ENCODE peak calls at places on chromosomes 1 and 21, in seven cellular contexts. One of them, this sample, is unnamed.

GRCh38 chr1:34869754-34870153 is 10.2 kb upstream of the SMIM12 start:
- DNase-seq in esophagus muscularis mucosa: no peak
- DNase-seq in sigmoid colon: no peak
- DNase-seq in H1: no peak
- DNase-seq in GM23338: no peak
- DNase-seq in stomach: no peak
- DNase-seq in transverse colon: no peak
- DNase-seq in this sample: no peak

GRCh38 chr1:54135436-54136120 is 17.2 kb downstream of the CDCP2 start:
- DNase-seq in GM23338: no peak
- DNase-seq in H1: no peak
- DNase-seq in stomach: no peak
- DNase-seq in transverse colon: no peak
- DNase-seq in sigmoid colon: no peak
- DNase-seq in esophagus muscularis mucosa: no peak
- DNase-seq in this sample: no peak

GRCh38 chr1:85606414-85606800 is 25.8 kb downstream of the CCN1 start:
- DNase-seq in stomach: no peak
- DNase-seq in esophagus muscularis mucosa: no peak
- DNase-seq in GM23338: no peak
- DNase-seq in transverse colon: no peak
- DNase-seq in sigmoid colon: no peak
- DNase-seq in H1: no peak
- DNase-seq in this sample: peak; percentile 25

GRCh38 chr1:183597656-183598055 is 7.4 kb upstream of the NCF2 start:
- DNase-seq in transverse colon: no peak
- DNase-seq in H1: no peak
- DNase-seq in sigmoid colon: no peak
- DNase-seq in GM23338: no peak
- DNase-seq in esophagus muscularis mucosa: peak; percentile 21
- DNase-seq in stomach: no peak
- DNase-seq in this sample: no peak

GRCh38 chr21:29133796-29134195 is 3.4 kb downstream of the MAP3K7CL start:
- DNase-seq in stomach: no peak
- DNase-seq in transverse colon: no peak
- DNase-seq in GM23338: peak; percentile 9
- DNase-seq in esophagus muscularis mucosa: no peak
- DNase-seq in sigmoid colon: no peak
- DNase-seq in H1: no peak
- DNase-seq in this sample: no peak

GRCh38 chr1:115764541-115764940 is 4.0 kb downstream of the CASQ2 start:
- DNase-seq in H1: no peak
- DNase-seq in esophagus muscularis mucosa: peak; percentile 75
- DNase-seq in stomach: peak; percentile 58
- DNase-seq in GM23338: peak; percentile 67
- DNase-seq in sigmoid colon: no peak
- DNase-seq in transverse colon: peak; percentile 11
- DNase-seq in this sample: no peak

GRCh38 chr1:33460947-33461629 is 11.4 kb upstream of the ZSCAN20 start:
- DNase-seq in esophagus muscularis mucosa: no peak
- DNase-seq in sigmoid colon: peak; percentile 77
- DNase-seq in transverse colon: peak; percentile 43
- DNase-seq in stomach: no peak
- DNase-seq in GM23338: no peak
- DNase-seq in H1: peak; percentile 13
- DNase-seq in this sample: no peak

GRCh38 chr1:113415256-113416189 is 25.2 kb downstream of the MAGI3 start:
- DNase-seq in H1: no peak
- DNase-seq in GM23338: no peak
- DNase-seq in sigmoid colon: no peak
- DNase-seq in esophagus muscularis mucosa: no peak
- DNase-seq in stomach: no peak
- DNase-seq in transverse colon: no peak
- DNase-seq in this sample: no peak

GRCh38 chr1:54996359-54996868 is 2.3 kb upstream of the BSND start:
- DNase-seq in stomach: peak; percentile 80
- DNase-seq in H1: peak; percentile 96
- DNase-seq in transverse colon: peak; percentile 84
- DNase-seq in esophagus muscularis mucosa: no peak
- DNase-seq in sigmoid colon: peak; percentile 78
- DNase-seq in GM23338: peak; percentile 95
- DNase-seq in this sample: no peak

GRCh38 chr1:91556556-91556955 is 55.9 kb downstream of the CDC7 start:
- DNase-seq in sigmoid colon: no peak
- DNase-seq in esophagus muscularis mucosa: peak; percentile 72
- DNase-seq in H1: no peak
- DNase-seq in stomach: no peak
- DNase-seq in GM23338: no peak
- DNase-seq in transverse colon: no peak
- DNase-seq in this sample: no peak

GRCh38 chr21:46223217-46223616 is 5.4 kb downstream of the LSS start:
- DNase-seq in stomach: no peak
- DNase-seq in sigmoid colon: peak; percentile 56
- DNase-seq in GM23338: no peak
- DNase-seq in transverse colon: no peak
- DNase-seq in esophagus muscularis mucosa: no peak
- DNase-seq in H1: no peak
- DNase-seq in this sample: no peak

GRCh38 chr1:206722751-206723499 is 38.2 kb downstream of the MAPKAPK2 start:
- DNase-seq in sigmoid colon: peak; percentile 63
- DNase-seq in GM23338: no peak
- DNase-seq in stomach: no peak
- DNase-seq in transverse colon: peak; percentile 8
- DNase-seq in H1: no peak
- DNase-seq in esophagus muscularis mucosa: no peak
- DNase-seq in this sample: no peak

GRCh38 chr1:202858306-202858705 is 30.6 kb downstream of the RABIF start:
- DNase-seq in esophagus muscularis mucosa: no peak
- DNase-seq in stomach: peak; percentile 30
- DNase-seq in sigmoid colon: peak; percentile 93
- DNase-seq in H1: no peak
- DNase-seq in transverse colon: peak; percentile 53
- DNase-seq in GM23338: no peak
- DNase-seq in this sample: peak; percentile 91

GRCh38 chr1:220733090-220733569 is 15.0 kb upstream of the MTARC2 start:
- DNase-seq in esophagus muscularis mucosa: peak; percentile 92
- DNase-seq in GM23338: peak; percentile 93
- DNase-seq in sigmoid colon: peak; percentile 87
- DNase-seq in stomach: peak; percentile 73
- DNase-seq in transverse colon: peak; percentile 84
- DNase-seq in H1: peak; percentile 97
- DNase-seq in this sample: no peak

GRCh38 chr1:2300004-2300771 is 72.1 kb downstream of the SKI start:
- DNase-seq in stomach: peak; percentile 45
- DNase-seq in esophagus muscularis mucosa: no peak
- DNase-seq in transverse colon: peak; percentile 75
- DNase-seq in H1: no peak
- DNase-seq in GM23338: no peak
- DNase-seq in sigmoid colon: no peak
- DNase-seq in this sample: no peak

GRCh38 chr1:82086739-82087138 is 286.0 kb downstream of the ADGRL2 start:
- DNase-seq in stomach: no peak
- DNase-seq in GM23338: no peak
- DNase-seq in esophagus muscularis mucosa: no peak
- DNase-seq in H1: no peak
- DNase-seq in transverse colon: no peak
- DNase-seq in sigmoid colon: no peak
- DNase-seq in this sample: no peak

GRCh38 chr1:26307363-26307781 is 936 bp upstream of the UBXN11 start:
- DNase-seq in esophagus muscularis mucosa: no peak
- DNase-seq in stomach: no peak
- DNase-seq in sigmoid colon: no peak
- DNase-seq in GM23338: no peak
- DNase-seq in transverse colon: no peak
- DNase-seq in H1: no peak
- DNase-seq in this sample: no peak

GRCh38 chr21:28426545-28426944 is 566.1 kb downstream of the LTN1 start:
- DNase-seq in GM23338: no peak
- DNase-seq in esophagus muscularis mucosa: no peak
- DNase-seq in stomach: no peak
- DNase-seq in H1: no peak
- DNase-seq in sigmoid colon: no peak
- DNase-seq in transverse colon: no peak
- DNase-seq in this sample: no peak

GRCh38 chr1:8941906-8942305 is 3.8 kb upstream of the CA6 start:
- DNase-seq in esophagus muscularis mucosa: no peak
- DNase-seq in GM23338: no peak
- DNase-seq in stomach: no peak
- DNase-seq in sigmoid colon: no peak
- DNase-seq in transverse colon: no peak
- DNase-seq in H1: no peak
- DNase-seq in this sample: no peak

GRCh38 chr1:225822655-225823403 is 12.9 kb downstream of the EPHX1 start:
- DNase-seq in sigmoid colon: no peak
- DNase-seq in H1: no peak
- DNase-seq in GM23338: no peak
- DNase-seq in transverse colon: no peak
- DNase-seq in stomach: no peak
- DNase-seq in esophagus muscularis mucosa: no peak
- DNase-seq in this sample: no peak

GRCh38 chr1:9196129-9197040 is 38.2 kb upstream of the H6PD start:
- DNase-seq in sigmoid colon: peak; percentile 82
- DNase-seq in esophagus muscularis mucosa: no peak
- DNase-seq in stomach: peak; percentile 79
- DNase-seq in transverse colon: peak; percentile 74
- DNase-seq in H1: peak; percentile 82
- DNase-seq in GM23338: peak; percentile 90
- DNase-seq in this sample: no peak

GRCh38 chr1:46159516-46159915 is 15.4 kb upstream of the TSPAN1 start:
- DNase-seq in transverse colon: no peak
- DNase-seq in sigmoid colon: no peak
- DNase-seq in esophagus muscularis mucosa: no peak
- DNase-seq in H1: no peak
- DNase-seq in GM23338: no peak
- DNase-seq in stomach: no peak
- DNase-seq in this sample: no peak

GRCh38 chr1:46160212-46160611 is 14.7 kb upstream of the TSPAN1 start:
- DNase-seq in sigmoid colon: no peak
- DNase-seq in esophagus muscularis mucosa: no peak
- DNase-seq in H1: no peak
- DNase-seq in GM23338: no peak
- DNase-seq in transverse colon: no peak
- DNase-seq in stomach: no peak
- DNase-seq in this sample: no peak

GRCh38 chr1:46153732-46154131 is 21.2 kb upstream of the TSPAN1 start:
- DNase-seq in esophagus muscularis mucosa: no peak
- DNase-seq in H1: no peak
- DNase-seq in sigmoid colon: no peak
- DNase-seq in GM23338: no peak
- DNase-seq in stomach: no peak
- DNase-seq in transverse colon: no peak
- DNase-seq in this sample: no peak

GRCh38 chr1:46157916-46158311 is 17.0 kb upstream of the TSPAN1 start:
- DNase-seq in H1: no peak
- DNase-seq in transverse colon: no peak
- DNase-seq in stomach: no peak
- DNase-seq in GM23338: no peak
- DNase-seq in sigmoid colon: no peak
- DNase-seq in esophagus muscularis mucosa: no peak
- DNase-seq in this sample: no peak

GRCh38 chr1:46158312-46159281 is 16.3 kb upstream of the TSPAN1 start:
- DNase-seq in sigmoid colon: no peak
- DNase-seq in esophagus muscularis mucosa: no peak
- DNase-seq in H1: no peak
- DNase-seq in transverse colon: no peak
- DNase-seq in stomach: no peak
- DNase-seq in GM23338: no peak
- DNase-seq in this sample: no peak
- TF ChIP-seq POLR2AphosphoS5 in sigmoid colon: no peak
- TF ChIP-seq POLR2AphosphoS5 in esophagus muscularis mucosa: no peak
- TF ChIP-seq POLR2AphosphoS5 in H1: no peak
- TF ChIP-seq POLR2AphosphoS5 in transverse colon: no peak
- TF ChIP-seq POLR2AphosphoS5 in stomach: no peak
- TF ChIP-seq POLR2AphosphoS5 in GM23338: no peak
- TF ChIP-seq POLR2AphosphoS5 in this sample: no peak

DNA sequence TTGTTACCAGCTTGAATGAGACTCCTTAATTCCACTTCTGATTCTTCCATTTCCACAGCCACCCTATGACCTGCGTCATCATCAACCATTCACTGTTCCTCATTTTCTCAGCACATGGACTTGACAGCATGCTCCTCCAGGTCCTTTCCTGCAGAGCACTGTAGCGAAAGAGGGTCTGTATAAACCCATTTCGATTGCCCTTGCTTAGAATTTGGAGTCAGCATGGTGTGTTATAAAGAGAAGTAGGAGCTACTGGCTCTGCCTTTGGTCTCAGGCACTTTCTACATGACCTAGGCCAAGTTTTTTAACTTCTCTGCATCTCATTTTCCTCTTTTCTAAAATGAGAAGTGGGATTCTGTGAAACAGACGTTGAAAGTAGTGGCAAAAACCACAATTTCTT is 133.8 kb downstream of the AK5 start:
- DNase-seq in stomach: no peak
- DNase-seq in H1: no peak
- DNase-seq in sigmoid colon: no peak
- DNase-seq in transverse colon: no peak
- DNase-seq in esophagus muscularis mucosa: no peak
- DNase-seq in GM23338: no peak
- DNase-seq in this sample: no peak
- TF ChIP-seq POLR2AphosphoS5 in stomach: no peak
- TF ChIP-seq POLR2AphosphoS5 in H1: no peak
- TF ChIP-seq POLR2AphosphoS5 in sigmoid colon: no peak
- TF ChIP-seq POLR2AphosphoS5 in transverse colon: no peak
- TF ChIP-seq POLR2AphosphoS5 in esophagus muscularis mucosa: no peak
- TF ChIP-seq POLR2AphosphoS5 in GM23338: no peak
- TF ChIP-seq POLR2AphosphoS5 in this sample: no peak

GRCh38 chr1:169309178-169310166 is 58.1 kb downstream of the NME7 start:
- DNase-seq in esophagus muscularis mucosa: no peak
- DNase-seq in stomach: no peak
- DNase-seq in GM23338: no peak
- DNase-seq in sigmoid colon: no peak
- DNase-seq in transverse colon: no peak
- DNase-seq in H1: no peak
- DNase-seq in this sample: no peak
- TF ChIP-seq POLR2AphosphoS5 in esophagus muscularis mucosa: no peak
- TF ChIP-seq POLR2AphosphoS5 in stomach: no peak
- TF ChIP-seq POLR2AphosphoS5 in GM23338: no peak
- TF ChIP-seq POLR2AphosphoS5 in sigmoid colon: no peak
- TF ChIP-seq POLR2AphosphoS5 in transverse colon: no peak
- TF ChIP-seq POLR2AphosphoS5 in H1: no peak
- TF ChIP-seq POLR2AphosphoS5 in this sample: no peak

DNA sequence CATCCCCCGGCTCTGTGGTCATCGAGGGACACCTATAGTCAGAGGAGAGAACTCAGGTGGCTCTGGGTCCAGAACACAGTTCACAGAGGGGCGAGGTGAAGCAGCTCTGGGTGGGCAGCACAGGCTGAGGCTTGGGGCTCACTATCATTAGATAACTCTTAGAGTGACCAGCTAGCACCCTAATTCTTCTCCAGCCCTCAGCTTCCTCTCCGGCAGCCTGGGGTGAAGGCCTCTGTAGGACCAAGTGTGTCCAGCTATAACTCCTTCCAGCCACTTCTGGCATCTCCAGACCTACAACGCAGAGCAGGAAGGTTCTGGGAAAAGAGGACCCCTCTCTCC is 1.4 kb downstream of the ARTN start:
- DNase-seq in H1: no peak
- DNase-seq in stomach: no peak
- DNase-seq in sigmoid colon: no peak
- DNase-seq in GM23338: no peak
- DNase-seq in esophagus muscularis mucosa: no peak
- DNase-seq in transverse colon: no peak
- DNase-seq in this sample: no peak
- TF ChIP-seq POLR2AphosphoS5 in H1: no peak
- TF ChIP-seq POLR2AphosphoS5 in stomach: no peak
- TF ChIP-seq POLR2AphosphoS5 in sigmoid colon: no peak
- TF ChIP-seq POLR2AphosphoS5 in GM23338: no peak
- TF ChIP-seq POLR2AphosphoS5 in esophagus muscularis mucosa: no peak
- TF ChIP-seq POLR2AphosphoS5 in transverse colon: no peak
- TF ChIP-seq POLR2AphosphoS5 in this sample: no peak

GRCh38 chr1:40944841-40945430 is 34.6 kb upstream of the CTPS1 start:
- DNase-seq in sigmoid colon: peak; percentile 86
- DNase-seq in GM23338: no peak
- DNase-seq in H1: no peak
- DNase-seq in esophagus muscularis mucosa: no peak
- DNase-seq in transverse colon: no peak
- DNase-seq in stomach: peak; percentile 53
- DNase-seq in this sample: no peak
- TF ChIP-seq POLR2AphosphoS5 in sigmoid colon: peak; percentile 98
- TF ChIP-seq POLR2AphosphoS5 in GM23338: no peak
- TF ChIP-seq POLR2AphosphoS5 in H1: no peak
- TF ChIP-seq POLR2AphosphoS5 in esophagus muscularis mucosa: peak; percentile 50
- TF ChIP-seq POLR2AphosphoS5 in transverse colon: peak; percentile 87
- TF ChIP-seq POLR2AphosphoS5 in stomach: peak; percentile 35
- TF ChIP-seq POLR2AphosphoS5 in this sample: peak; percentile 19

This sample was measured in vagina.